ENCODE peak calls at places on chromosomes 5 and 9, in ten cellular contexts. C, P, H, T, O, Z, X, W, E and Y are unnamed samples.

GRCh38 chr5:37847978-37848425 is 8.2 kb upstream of the GDNF start:
- DNase-seq in C (no peak), P (no peak), H (peak; percentile 44), T (peak; percentile 62), O (no peak), Z (no peak), X (peak; percentile 72), W (no peak), E (no peak), Y (peak; percentile 62)

GRCh38 chr9:85157763-85158162 is 488.2 kb downstream of the NTRK2 start:
- DNase-seq in C (no peak), P (no peak), H (no peak), T (no peak), O (no peak), Z (no peak), X (no peak), W (no peak), E (no peak), Y (no peak)

GRCh38 chr5:14510156-14510734 is 71.3 kb upstream of the OTULINL start:
- DNase-seq in C (no peak), P (no peak), H (peak; percentile 52), T (no peak), O (no peak), Z (no peak), X (no peak), W (no peak), E (no peak), Y (no peak)

GRCh38 chr5:15601274-15601673 is 101.3 kb downstream of the FBXL7 start:
- DNase-seq in C (no peak), P (no peak), H (no peak), T (no peak), O (no peak), Z (no peak), X (no peak), W (no peak), E (no peak), Y (peak; percentile 73)

GRCh38 chr9:88936132-88936531 is 55.1 kb upstream of the S1PR3 start:
- DNase-seq in C (no peak), P (no peak), H (no peak), T (no peak), O (no peak), Z (no peak), X (no peak), W (no peak), E (no peak), Y (no peak)

GRCh38 chr5:136337788-136338187 is 27.6 kb downstream of the TRPC7 start:
- DNase-seq in C (no peak), P (no peak), H (no peak), T (no peak), O (no peak), Z (no peak), X (no peak), W (peak; percentile 4), E (no peak), Y (no peak)

GRCh38 chr5:56829137-56829536 is 13.8 kb downstream of the MAP3K1 start:
- DNase-seq in C (no peak), P (peak; percentile 39), H (no peak), T (no peak), O (no peak), Z (no peak), X (peak; percentile 83), W (no peak), E (peak; percentile 63), Y (no peak)

GRCh38 chr9:35826071-35826701 is 2.3 kb downstream of the FAM221B start:
- DNase-seq in C (no peak), P (no peak), H (peak; percentile 7), T (peak; percentile 82), O (no peak), Z (no peak), X (peak; percentile 72), W (peak; percentile 33), E (no peak), Y (peak; percentile 76)

GRCh38 chr9:2216591-2216990 is 201.4 kb downstream of the SMARCA2 start:
- DNase-seq in C (no peak), P (no peak), H (no peak), T (peak; percentile 15), O (no peak), Z (no peak), X (peak; percentile 63), W (no peak), E (no peak), Y (peak; percentile 45)